ENCODE peak calls at places on chromosome 10, in nine cellular contexts. K is stimulated activated CD4-positive, alpha-beta T cell treated with anti-CD3 and anti-CD28 coated beads, Interleukin-15, amount 100 ng/mL, for 24 hours; B is suprapubic skin; D is lower leg skin; E is nucleus accumbens; J is uterus; H is AG10803; N is CD4-positive, alpha-beta memory T cell; U is psoas muscle. O is an unnamed sample.
A peak's percentile ranks its signal among the peaks of the same experiment; 100 is the strongest.

GRCh38 chr10:93821051-93821772 is 63.5 kb downstream of the LGI1 start:
- DNase-seq in K (no peak), B (no peak), D (no peak), E (no peak), J (no peak), H (peak; percentile 58), N (no peak), U (no peak), O (no peak)

GRCh38 chr10:132444877-132445351 is 47.9 kb downstream of the PWWP2B start:
- DNase-seq in K (no peak), B (no peak), D (no peak), E (no peak), J (no peak), H (no peak), N (no peak), U (no peak), O (no peak)

GRCh38 chr10:435397-435796 is 254.1 kb downstream of the DIP2C start:
- DNase-seq in K (no peak), B (no peak), D (no peak), E (no peak), J (no peak), H (no peak), N (no peak), U (no peak), O (no peak)

GRCh38 chr10:14658331-14659122 is 116.2 kb downstream of the FAM107B start:
- DNase-seq in K (no peak), B (no peak), D (no peak), E (no peak), J (no peak), H (peak; percentile 28), N (no peak), U (no peak), O (no peak)

GRCh38 chr10:75487087-75487784 is 55.8 kb downstream of the LRMDA start:
- DNase-seq in K (no peak), B (no peak), D (no peak), E (no peak), J (no peak), H (no peak), N (no peak), U (no peak), O (no peak)

GRCh38 chr10:42948040-42948439 is 128.8 kb upstream of the RET start:
- DNase-seq in K (no peak), B (no peak), D (no peak), E (no peak), J (no peak), H (no peak), N (no peak), U (no peak), O (no peak)

GRCh38 chr10:120048358-120048757 is 155.8 kb downstream of the SEC23IP start:
- DNase-seq in K (no peak), B (no peak), D (no peak), E (no peak), J (no peak), H (no peak), N (no peak), U (no peak), O (no peak)

GRCh38 chr10:34654211-34654610 is 160.9 kb downstream of the PARD3 start:
- DNase-seq in K (no peak), B (no peak), D (no peak), E (no peak), J (no peak), H (no peak), N (no peak), U (no peak), O (no peak)